ENCODE peak calls at places on chromosomes 12 and 14, in four cellular contexts. D is IMR-90, H is MM.1S, G is cardiac fibroblast. O is an unnamed sample.

GRCh38 chr14:103542545-103543088 is 13.6 kb downstream of the TRMT61A start:
- DNase-seq in D (no peak), H (no peak), G (no peak), O (no peak)

GRCh38 chr12:47743311-47743860 is 15.3 kb downstream of the RAPGEF3 start:
- DNase-seq in D (no peak), H (no peak), G (no peak), O (no peak)

GRCh38 chr14:30077946-30078345 is 150.3 kb upstream of the PRKD1 start:
- DNase-seq in D (no peak), H (no peak), G (no peak), O (no peak)

GRCh38 chr12:50182461-50182860 is 15.3 kb upstream of the CERS5 start:
- DNase-seq in D (no peak), H (no peak), G (no peak), O (no peak)

GRCh38 chr14:74549588-74549987 is 56.0 kb downstream of the ISCA2 start:
- DNase-seq in D (no peak), H (no peak), G (peak; percentile 31), O (no peak)

GRCh38 chr14:103301512-103302197 is 32.4 kb upstream of the EIF5 start:
- DNase-seq in D (no peak), H (no peak), G (no peak), O (no peak)

GRCh38 chr12:29610473-29611174 is 113.1 kb upstream of the OVCH1 start:
- DNase-seq in D (no peak), H (no peak), G (peak; percentile 65), O (no peak)

GRCh38 chr12:133080051-133080618 is 588 bp upstream of the ZNF140 start:
- DNase-seq in D (peak; percentile 99), H (peak; percentile 93), G (peak; percentile 100), O (peak; percentile 85)

GRCh38 chr12:54258286-54258685 is 21.6 kb downstream of the CBX5 start:
- DNase-seq in D (peak; percentile 70), H (no peak), G (peak; percentile 43), O (no peak)

GRCh38 chr14:95257521-95257920 is 62.2 kb downstream of the CLMN start:
- DNase-seq in D (no peak), H (no peak), G (no peak), O (no peak)

GRCh38 chr14:103021817-103022668 is 35.3 kb downstream of the CDC42BPB start:
- DNase-seq in D (peak; percentile 48), H (no peak), G (no peak), O (no peak)

GRCh38 chr14:93331375-93332031 is 1.3 kb downstream of the BTBD7 start:
- DNase-seq in D (no peak), H (no peak), G (no peak), O (no peak)

GRCh38 chr12:67772276-67773169 is 124.0 kb downstream of the DYRK2 start:
- DNase-seq in D (peak; percentile 76), H (no peak), G (peak; percentile 58), O (no peak)

GRCh38 chr12:129613311-129613710 is 290.5 kb downstream of the TMEM132D start:
- DNase-seq in D (no peak), H (no peak), G (no peak), O (no peak)

GRCh38 chr12:57266681-57267080 is 15.7 kb upstream of the STAC3 start:
- DNase-seq in D (no peak), H (no peak), G (no peak), O (no peak)

GRCh38 chr12:11805680-11806079 is 156.2 kb downstream of the ETV6 start:
- DNase-seq in D (no peak), H (no peak), G (no peak), O (no peak)

GRCh38 chr12:21774358-21775129 is at the start of gene KCNJ8:
- DNase-seq in D (peak; percentile 50), H (peak; percentile 16), G (peak; percentile 15), O (peak; percentile 15)

GRCh38 chr14:102828201-102828600 is 51.0 kb downstream of the TRAF3 start:
- DNase-seq in D (no peak), H (no peak), G (no peak), O (no peak)

DNA sequence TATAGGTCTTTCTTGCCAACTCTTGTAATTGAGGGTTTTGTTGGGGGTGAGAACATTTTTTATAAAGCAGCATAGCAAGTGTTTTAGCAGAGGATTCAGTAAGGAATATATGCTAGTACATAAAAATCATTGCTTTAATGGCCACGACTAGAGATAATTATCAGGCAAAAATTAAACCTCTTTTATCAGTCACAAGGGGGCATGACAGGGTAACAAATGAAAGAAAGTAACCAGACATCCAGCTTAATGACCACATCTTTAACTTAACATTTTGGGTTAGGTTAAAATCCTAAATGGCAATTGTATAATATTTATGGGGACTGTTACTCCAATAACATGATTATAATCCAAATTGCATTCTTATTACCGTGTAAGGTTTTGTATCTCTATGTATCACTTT is 119.6 kb downstream of the LRRIQ1 start:
- DNase-seq in D (no peak), H (peak; percentile 26), G (peak; percentile 23), O (no peak)
- TF ChIP-seq CTCF in D (no peak), H (peak; percentile 36), G (no peak), O (no peak)

DNA sequence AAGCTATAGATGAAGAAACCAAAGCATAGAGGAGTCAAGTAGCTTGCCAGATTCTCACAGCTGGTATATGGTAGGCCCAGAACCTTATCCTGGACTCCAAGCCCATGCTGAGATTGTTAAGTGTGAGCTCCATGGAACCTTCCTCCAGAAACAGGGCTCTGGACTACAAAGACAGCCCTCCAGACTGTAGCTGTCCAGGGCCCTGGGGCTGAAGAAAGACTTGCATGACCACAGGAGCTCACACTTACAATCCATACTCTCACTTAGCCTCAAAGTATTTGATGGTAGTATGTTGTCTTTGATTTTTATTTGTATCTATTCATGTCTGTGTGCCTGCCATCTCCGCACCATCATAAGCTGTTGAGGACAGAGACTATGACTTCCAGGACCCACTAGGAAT is 53.8 kb upstream of the GNG2 start:
- DNase-seq in D (no peak), H (no peak), G (no peak), O (no peak)
- TF ChIP-seq CTCF in D (no peak), H (no peak), G (no peak), O (no peak)

DNA sequence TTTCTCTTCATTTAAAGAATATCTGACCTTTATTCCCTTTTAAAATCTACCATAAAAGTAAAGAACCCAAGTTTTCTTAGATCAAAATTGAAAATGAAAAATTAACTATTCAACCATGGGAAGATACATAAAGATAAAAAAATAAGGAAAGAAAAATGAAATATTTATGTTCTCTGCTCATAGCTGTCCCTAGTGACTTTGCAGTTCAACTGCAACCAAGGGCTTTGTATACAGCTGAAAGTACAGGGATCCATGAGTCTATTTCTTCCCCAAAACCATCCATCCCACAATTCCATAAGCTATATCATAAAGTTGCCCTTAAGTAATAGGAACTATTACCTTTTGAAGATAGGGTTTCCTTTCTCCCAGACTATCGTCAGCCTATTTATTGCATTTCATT is 113.1 kb downstream of the ITPR2 start:
- DNase-seq in D (no peak), H (no peak), G (no peak), O (no peak)
- TF ChIP-seq CTCF in D (peak; percentile 23), H (no peak), G (peak; percentile 31), O (no peak)

DNA sequence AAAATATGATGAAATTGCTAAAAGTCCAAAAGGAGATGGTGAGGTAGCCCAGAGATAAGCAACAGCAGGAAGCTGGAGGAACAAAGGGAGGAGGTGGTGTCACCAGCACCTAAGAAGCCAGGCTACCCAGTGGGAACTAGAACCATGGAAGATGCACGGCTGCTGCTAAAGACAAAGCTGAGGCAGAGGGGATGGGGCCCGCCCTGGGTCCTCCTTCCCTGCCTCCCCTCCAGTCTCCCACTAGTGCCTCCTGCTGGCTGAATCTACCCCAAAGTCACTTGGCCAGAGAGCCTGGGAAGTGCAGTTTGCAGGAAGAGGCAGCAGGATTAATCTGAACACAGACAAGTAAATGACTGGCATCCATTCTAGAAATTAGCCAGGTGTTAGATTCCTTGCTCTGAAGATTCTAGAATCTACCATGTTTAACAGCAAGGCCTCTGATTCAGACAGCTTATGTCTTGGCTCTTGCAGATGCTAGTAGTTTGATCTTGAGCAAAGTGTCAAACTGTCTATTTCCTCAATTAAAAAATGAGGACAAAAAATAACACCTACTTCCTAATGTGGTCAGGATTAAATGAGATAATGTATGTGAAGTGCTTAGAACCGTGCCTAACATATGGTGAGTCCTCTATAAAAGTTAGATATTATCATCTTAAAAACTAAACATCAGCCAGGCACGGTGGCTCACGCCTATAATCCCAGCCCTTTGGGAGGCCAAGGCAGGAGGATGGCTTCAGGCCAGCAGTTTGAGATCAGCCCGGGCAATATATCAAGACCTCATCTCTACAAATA is 5.9 kb upstream of the LRP10 start:
- DNase-seq in D (no peak), H (no peak), G (no peak), O (no peak)
- TF ChIP-seq CTCF in D (no peak), H (peak; percentile 15), G (peak; percentile 41), O (no peak)

DNA sequence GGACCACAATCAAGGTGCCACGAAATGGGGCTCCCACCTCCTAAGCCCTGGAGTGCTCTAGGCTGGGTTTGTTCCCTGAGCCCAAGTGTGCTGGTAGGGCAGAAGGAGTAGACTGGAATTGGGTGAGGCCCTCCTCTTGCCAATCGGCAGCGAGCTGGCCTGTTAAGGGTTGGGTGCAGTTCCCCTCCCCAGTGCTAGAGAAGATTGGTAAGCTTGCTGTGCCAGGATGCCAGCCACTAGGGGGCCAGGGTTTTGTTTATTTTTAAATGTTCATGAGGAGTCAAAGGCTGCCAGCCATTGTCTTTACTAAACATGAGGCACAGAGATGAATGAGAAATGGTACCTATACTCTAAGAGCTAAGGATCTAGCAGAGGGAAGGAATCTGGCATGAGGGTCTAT is 79.7 kb downstream of the SPTB start:
- DNase-seq in D (peak; percentile 18), H (peak; percentile 8), G (peak; percentile 51), O (no peak)
- TF ChIP-seq CTCF in D (peak; percentile 49), H (peak; percentile 47), G (peak; percentile 66), O (no peak)

GRCh38 chr12:43281563-43281962 is 270.4 kb downstream of the ADAMTS20 start:
- DNase-seq in D (no peak), H (no peak), G (no peak), O (no peak)

GRCh38 chr12:43285248-43285647 is 266.8 kb downstream of the ADAMTS20 start:
- DNase-seq in D (peak; percentile 98), H (peak; percentile 75), G (peak; percentile 70), O (no peak)

GRCh38 chr12:43284441-43284840 is 267.6 kb downstream of the ADAMTS20 start:
- DNase-seq in D (no peak), H (no peak), G (peak; percentile 41), O (no peak)

GRCh38 chr12:43282106-43282505 is 269.9 kb downstream of the ADAMTS20 start:
- DNase-seq in D (peak; percentile 65), H (peak; percentile 32), G (peak; percentile 74), O (no peak)

GRCh38 chr12:43283206-43283605 is 268.8 kb downstream of the ADAMTS20 start:
- DNase-seq in D (no peak), H (no peak), G (no peak), O (no peak)
- TF ChIP-seq CTCF in D (no peak), H (no peak), G (no peak), O (no peak)

GRCh38 chr14:52551205-52551604 is 1.1 kb downstream of the TXNDC16 start:
- DNase-seq in D (no peak), H (no peak), G (no peak), O (no peak)

GRCh38 chr14:52552063-52552988 is at the start of the genes GPR137C and TXNDC16:
- DNase-seq in D (peak; percentile 99), H (peak; percentile 97), G (peak; percentile 99), O (peak; percentile 98)

GRCh38 chr14:52553002-52553670 is 500 bp downstream of the GPR137C start:
- DNase-seq in D (no peak), H (peak; percentile 24), G (peak; percentile 6), O (peak; percentile 57)

GRCh38 chr14:52550661-52551060 is 1.6 kb downstream of the TXNDC16 start:
- DNase-seq in D (no peak), H (no peak), G (no peak), O (no peak)

GRCh38 chr14:52551696-52552062 is 626 bp downstream of the TXNDC16 start:
- DNase-seq in D (peak; percentile 39), H (no peak), G (peak; percentile 59), O (peak; percentile 20)
- TF ChIP-seq CTCF in D (peak; percentile 32), H (peak; percentile 29), G (peak; percentile 43), O (no peak)

O was measured in GM13976.